ENCODE peak calls at places on chromosomes 7 and 10, in ten cellular contexts. One of them, this sample, is unnamed.

GRCh38 chr10:73306171-73306708 is 52.4 kb downstream of the CFAP70 start:
- DNase-seq in pancreas: no peak
- DNase-seq in fibroblast of villous mesenchyme: no peak
- DNase-seq in lower lobe of right lung: no peak
- DNase-seq in stomach: no peak
- DNase-seq in GM23338: no peak
- DNase-seq in spleen: no peak
- DNase-seq in astrocyte of the spinal cord: no peak
- DNase-seq in HL-60: no peak
- DNase-seq in thoracic aorta: no peak
- DNase-seq in this sample: no peak

GRCh38 chr7:22001345-22002004 is 55.8 kb upstream of the CDCA7L start:
- DNase-seq in GM23338: peak
- DNase-seq in fibroblast of villous mesenchyme: peak
- DNase-seq in lower lobe of right lung: no peak
- DNase-seq in pancreas: no peak
- DNase-seq in HL-60: peak
- DNase-seq in spleen: no peak
- DNase-seq in thoracic aorta: no peak
- DNase-seq in stomach: no peak
- DNase-seq in astrocyte of the spinal cord: peak
- DNase-seq in this sample: peak

GRCh38 chr7:15178065-15178464 is 275.5 kb upstream of the DGKB start:
- DNase-seq in thoracic aorta: no peak
- DNase-seq in HL-60: no peak
- DNase-seq in spleen: no peak
- DNase-seq in astrocyte of the spinal cord: no peak
- DNase-seq in fibroblast of villous mesenchyme: no peak
- DNase-seq in pancreas: no peak
- DNase-seq in lower lobe of right lung: no peak
- DNase-seq in stomach: no peak
- DNase-seq in GM23338: no peak
- DNase-seq in this sample: no peak

GRCh38 chr7:17041324-17041723 is 159.5 kb upstream of the AGR3 start:
- DNase-seq in thoracic aorta: no peak
- DNase-seq in spleen: no peak
- DNase-seq in lower lobe of right lung: no peak
- DNase-seq in astrocyte of the spinal cord: peak
- DNase-seq in pancreas: no peak
- DNase-seq in stomach: no peak
- DNase-seq in HL-60: peak
- DNase-seq in fibroblast of villous mesenchyme: peak
- DNase-seq in GM23338: no peak
- DNase-seq in this sample: no peak

GRCh38 chr7:137996386-137996851 is 5.5 kb downstream of the CREB3L2 start:
- DNase-seq in thoracic aorta: no peak
- DNase-seq in GM23338: no peak
- DNase-seq in pancreas: no peak
- DNase-seq in spleen: no peak
- DNase-seq in fibroblast of villous mesenchyme: peak
- DNase-seq in astrocyte of the spinal cord: peak
- DNase-seq in HL-60: peak
- DNase-seq in lower lobe of right lung: no peak
- DNase-seq in stomach: peak
- DNase-seq in this sample: peak

GRCh38 chr7:107208046-107208458 is 39.2 kb downstream of the HBP1 start:
- DNase-seq in HL-60: no peak
- DNase-seq in lower lobe of right lung: no peak
- DNase-seq in spleen: no peak
- DNase-seq in pancreas: no peak
- DNase-seq in thoracic aorta: no peak
- DNase-seq in fibroblast of villous mesenchyme: peak
- DNase-seq in astrocyte of the spinal cord: peak
- DNase-seq in GM23338: no peak
- DNase-seq in stomach: no peak
- DNase-seq in this sample: no peak

GRCh38 chr7:127770870-127771269 is 118.9 kb downstream of the SND1 start:
- DNase-seq in GM23338: no peak
- DNase-seq in astrocyte of the spinal cord: no peak
- DNase-seq in thoracic aorta: no peak
- DNase-seq in lower lobe of right lung: no peak
- DNase-seq in HL-60: no peak
- DNase-seq in stomach: no peak
- DNase-seq in pancreas: no peak
- DNase-seq in fibroblast of villous mesenchyme: peak
- DNase-seq in spleen: no peak
- DNase-seq in this sample: no peak

GRCh38 chr10:112362833-112363232 is 11.1 kb upstream of the ACSL5 start:
- DNase-seq in spleen: no peak
- DNase-seq in fibroblast of villous mesenchyme: peak
- DNase-seq in HL-60: no peak
- DNase-seq in pancreas: no peak
- DNase-seq in astrocyte of the spinal cord: no peak
- DNase-seq in stomach: no peak
- DNase-seq in lower lobe of right lung: no peak
- DNase-seq in thoracic aorta: peak
- DNase-seq in GM23338: no peak
- DNase-seq in this sample: no peak

GRCh38 chr7:42603496-42603895 is 308.4 kb downstream of the C7orf25 start:
- DNase-seq in HL-60: no peak
- DNase-seq in spleen: no peak
- DNase-seq in pancreas: no peak
- DNase-seq in astrocyte of the spinal cord: no peak
- DNase-seq in thoracic aorta: no peak
- DNase-seq in GM23338: no peak
- DNase-seq in stomach: no peak
- DNase-seq in fibroblast of villous mesenchyme: no peak
- DNase-seq in lower lobe of right lung: no peak
- DNase-seq in this sample: no peak

GRCh38 chr10:122464158-122464510 is 2.8 kb downstream of the HTRA1 start:
- DNase-seq in astrocyte of the spinal cord: no peak
- DNase-seq in spleen: no peak
- DNase-seq in fibroblast of villous mesenchyme: no peak
- DNase-seq in lower lobe of right lung: no peak
- DNase-seq in stomach: no peak
- DNase-seq in thoracic aorta: no peak
- DNase-seq in GM23338: no peak
- DNase-seq in HL-60: no peak
- DNase-seq in pancreas: no peak
- DNase-seq in this sample: no peak

GRCh38 chr10:122464575-122464974 is 3.2 kb downstream of the HTRA1 start:
- DNase-seq in HL-60: no peak
- DNase-seq in astrocyte of the spinal cord: no peak
- DNase-seq in stomach: no peak
- DNase-seq in pancreas: no peak
- DNase-seq in spleen: no peak
- DNase-seq in fibroblast of villous mesenchyme: no peak
- DNase-seq in lower lobe of right lung: no peak
- DNase-seq in GM23338: no peak
- DNase-seq in thoracic aorta: no peak
- DNase-seq in this sample: no peak

GRCh38 chr10:122462533-122463465 is 1.4 kb downstream of the HTRA1 start:
- DNase-seq in lower lobe of right lung: no peak
- DNase-seq in spleen: no peak
- DNase-seq in stomach: no peak
- DNase-seq in thoracic aorta: no peak
- DNase-seq in pancreas: no peak
- DNase-seq in GM23338: no peak
- DNase-seq in fibroblast of villous mesenchyme: peak
- DNase-seq in HL-60: no peak
- DNase-seq in astrocyte of the spinal cord: peak
- DNase-seq in this sample: no peak

GRCh38 chr10:122461729-122462532 is 578 bp downstream of the HTRA1 start:
- DNase-seq in spleen: no peak
- DNase-seq in pancreas: peak
- DNase-seq in stomach: peak
- DNase-seq in GM23338: peak
- DNase-seq in fibroblast of villous mesenchyme: no peak
- DNase-seq in thoracic aorta: no peak
- DNase-seq in astrocyte of the spinal cord: no peak
- DNase-seq in lower lobe of right lung: peak
- DNase-seq in HL-60: no peak
- DNase-seq in this sample: no peak

DNA sequence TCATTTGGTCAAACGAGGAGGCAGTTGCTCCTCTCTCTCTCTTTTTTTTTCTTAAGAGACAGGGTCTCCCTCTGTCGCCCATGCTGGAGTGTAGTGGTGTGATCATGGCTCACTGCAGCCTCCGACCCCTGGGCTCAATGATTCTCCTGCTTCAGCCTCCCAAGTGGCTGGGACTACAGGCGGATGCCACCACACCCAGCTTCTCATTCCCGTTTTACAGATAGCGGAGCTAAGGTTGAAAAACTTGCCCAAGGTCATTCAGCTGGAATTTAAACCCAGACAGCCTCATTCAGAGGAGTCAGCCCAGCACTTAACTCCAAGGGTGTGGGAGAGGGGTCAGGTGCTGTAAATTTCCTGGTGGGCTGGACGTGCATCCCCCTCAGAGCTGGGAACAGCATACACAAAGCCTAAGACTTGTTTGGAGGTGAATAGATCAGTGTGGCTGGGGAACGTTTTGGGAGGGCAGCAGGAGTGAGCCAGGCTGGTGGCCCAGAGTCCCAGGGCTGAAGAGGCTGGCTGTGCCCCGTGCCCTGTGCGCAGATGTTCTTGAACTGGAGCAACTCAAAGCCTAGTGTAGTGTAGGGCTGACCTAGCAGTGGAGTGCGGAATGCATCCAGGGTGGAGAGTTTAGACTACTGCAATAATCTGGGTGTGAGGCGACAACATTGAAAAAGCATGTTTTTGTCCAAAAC is 2.3 kb downstream of the HTRA1 start:
- DNase-seq in HL-60: no peak
- DNase-seq in pancreas: no peak
- DNase-seq in GM23338: no peak
- DNase-seq in stomach: no peak
- DNase-seq in astrocyte of the spinal cord: no peak
- DNase-seq in fibroblast of villous mesenchyme: no peak
- DNase-seq in thoracic aorta: no peak
- DNase-seq in spleen: no peak
- DNase-seq in lower lobe of right lung: no peak
- DNase-seq in this sample: no peak
- H3K4me3 ChIP-seq in HL-60: no peak
- H3K4me3 ChIP-seq in pancreas: peak
- H3K4me3 ChIP-seq in GM23338: peak
- H3K4me3 ChIP-seq in stomach: no peak
- H3K4me3 ChIP-seq in astrocyte of the spinal cord: peak
- H3K4me3 ChIP-seq in fibroblast of villous mesenchyme: peak
- H3K4me3 ChIP-seq in thoracic aorta: peak
- H3K4me3 ChIP-seq in spleen: no peak
- H3K4me3 ChIP-seq in lower lobe of right lung: peak
- H3K4me3 ChIP-seq in this sample: no peak

GRCh38 chr10:69684981-69685353 is 54.9 kb downstream of the FAM241B start:
- DNase-seq in lower lobe of right lung: no peak
- DNase-seq in astrocyte of the spinal cord: no peak
- DNase-seq in pancreas: no peak
- DNase-seq in stomach: no peak
- DNase-seq in thoracic aorta: no peak
- DNase-seq in fibroblast of villous mesenchyme: no peak
- DNase-seq in spleen: no peak
- DNase-seq in HL-60: no peak
- DNase-seq in GM23338: no peak
- DNase-seq in this sample: no peak
- H3K4me3 ChIP-seq in lower lobe of right lung: no peak
- H3K4me3 ChIP-seq in astrocyte of the spinal cord: no peak
- H3K4me3 ChIP-seq in pancreas: no peak
- H3K4me3 ChIP-seq in stomach: no peak
- H3K4me3 ChIP-seq in thoracic aorta: no peak
- H3K4me3 ChIP-seq in fibroblast of villous mesenchyme: no peak
- H3K4me3 ChIP-seq in spleen: no peak
- H3K4me3 ChIP-seq in HL-60: no peak
- H3K4me3 ChIP-seq in GM23338: no peak
- H3K4me3 ChIP-seq in this sample: no peak

GRCh38 chr10:44702531-44702930 is 208.6 kb upstream of the TMEM72 start:
- DNase-seq in spleen: no peak
- DNase-seq in GM23338: no peak
- DNase-seq in lower lobe of right lung: no peak
- DNase-seq in HL-60: no peak
- DNase-seq in fibroblast of villous mesenchyme: no peak
- DNase-seq in astrocyte of the spinal cord: no peak
- DNase-seq in pancreas: no peak
- DNase-seq in stomach: no peak
- DNase-seq in thoracic aorta: no peak
- DNase-seq in this sample: no peak

GRCh38 chr10:44696496-44696895 is 214.6 kb upstream of the TMEM72 start:
- DNase-seq in fibroblast of villous mesenchyme: peak
- DNase-seq in stomach: no peak
- DNase-seq in astrocyte of the spinal cord: peak
- DNase-seq in HL-60: no peak
- DNase-seq in GM23338: no peak
- DNase-seq in pancreas: no peak
- DNase-seq in thoracic aorta: no peak
- DNase-seq in spleen: no peak
- DNase-seq in lower lobe of right lung: no peak
- DNase-seq in this sample: no peak

GRCh38 chr10:44697096-44697495 is 214.0 kb upstream of the TMEM72 start:
- DNase-seq in HL-60: no peak
- DNase-seq in fibroblast of villous mesenchyme: peak
- DNase-seq in astrocyte of the spinal cord: peak
- DNase-seq in lower lobe of right lung: no peak
- DNase-seq in spleen: no peak
- DNase-seq in thoracic aorta: no peak
- DNase-seq in stomach: no peak
- DNase-seq in GM23338: no peak
- DNase-seq in pancreas: no peak
- DNase-seq in this sample: no peak
- H3K4me3 ChIP-seq in HL-60: no peak
- H3K4me3 ChIP-seq in fibroblast of villous mesenchyme: no peak
- H3K4me3 ChIP-seq in astrocyte of the spinal cord: no peak
- H3K4me3 ChIP-seq in lower lobe of right lung: no peak
- H3K4me3 ChIP-seq in spleen: no peak
- H3K4me3 ChIP-seq in thoracic aorta: no peak
- H3K4me3 ChIP-seq in stomach: no peak
- H3K4me3 ChIP-seq in GM23338: no peak
- H3K4me3 ChIP-seq in pancreas: no peak
- H3K4me3 ChIP-seq in this sample: no peak

DNA sequence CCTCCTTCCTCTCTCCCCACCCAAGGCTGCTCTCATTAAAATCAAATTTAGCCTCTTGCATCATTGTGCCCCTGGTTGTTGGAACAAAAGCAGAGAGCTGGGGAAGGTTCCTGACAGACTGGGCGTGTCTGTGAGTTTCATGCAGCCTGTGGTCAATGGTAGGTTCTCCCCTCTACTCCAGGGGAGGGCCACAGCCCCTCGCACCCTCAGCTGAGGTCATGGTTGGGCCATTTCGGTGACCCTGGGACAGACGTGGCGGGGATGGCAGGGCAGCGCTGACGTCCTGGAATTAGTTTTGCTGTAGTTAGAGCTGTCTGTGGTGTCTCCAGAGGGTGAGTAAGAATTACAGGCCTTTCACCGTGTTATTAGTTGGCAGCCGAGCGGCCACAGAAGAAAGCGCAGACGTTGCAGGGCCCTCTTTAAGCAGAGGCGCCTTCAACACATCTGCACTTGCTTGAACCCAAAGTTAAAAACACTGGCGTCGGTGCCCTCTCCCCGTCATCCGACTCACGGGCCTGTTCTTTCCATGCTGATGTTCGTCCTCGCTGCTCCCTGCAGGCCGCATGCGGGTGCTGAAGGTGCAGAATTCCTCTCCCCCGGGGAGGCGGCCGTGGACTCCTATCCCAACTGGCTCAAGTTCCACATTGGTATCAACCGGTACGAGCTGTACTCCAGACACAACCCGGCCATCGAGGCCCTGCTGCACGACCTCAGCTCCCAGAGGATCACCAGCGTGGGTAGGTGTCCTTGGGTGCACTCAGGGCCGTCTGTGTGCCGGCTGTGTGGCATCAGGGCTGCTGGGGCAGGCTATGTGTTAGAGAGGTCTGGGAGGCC is 2.8 kb downstream of the FAM20C start:
- DNase-seq in pancreas: no peak
- DNase-seq in astrocyte of the spinal cord: no peak
- DNase-seq in spleen: no peak
- DNase-seq in stomach: no peak
- DNase-seq in thoracic aorta: no peak
- DNase-seq in lower lobe of right lung: no peak
- DNase-seq in fibroblast of villous mesenchyme: peak
- DNase-seq in GM23338: no peak
- DNase-seq in HL-60: no peak
- DNase-seq in this sample: no peak
- H3K4me3 ChIP-seq in pancreas: peak
- H3K4me3 ChIP-seq in astrocyte of the spinal cord: peak
- H3K4me3 ChIP-seq in spleen: no peak
- H3K4me3 ChIP-seq in stomach: peak
- H3K4me3 ChIP-seq in thoracic aorta: peak
- H3K4me3 ChIP-seq in lower lobe of right lung: peak
- H3K4me3 ChIP-seq in fibroblast of villous mesenchyme: peak
- H3K4me3 ChIP-seq in GM23338: peak
- H3K4me3 ChIP-seq in HL-60: peak
- H3K4me3 ChIP-seq in this sample: no peak

This sample was measured in Jurkat, Clone E6-1.